ENCODE peak calls at places on chromosome 4, in seven cellular contexts. One of them, this sample, is unnamed.
A peak's percentile ranks its signal among the peaks of the same experiment; 100 is the strongest.

GRCh38 chr4:184959309-184959708 is 59.0 kb upstream of the HELT start:
- DNase-seq in tibial nerve: no peak
- DNase-seq in transverse colon: no peak
- DNase-seq in OCI-LY7: no peak
- DNase-seq in psoas muscle: no peak
- DNase-seq in RWPE2: no peak
- DNase-seq in fibroblast of lung: no peak
- DNase-seq in this sample: no peak

GRCh38 chr4:151561551-151562256 is 152.7 kb downstream of the FHIP1A start:
- DNase-seq in tibial nerve: no peak
- DNase-seq in transverse colon: no peak
- DNase-seq in OCI-LY7: no peak
- DNase-seq in psoas muscle: no peak
- DNase-seq in RWPE2: no peak
- DNase-seq in fibroblast of lung: peak; percentile 11
- DNase-seq in this sample: no peak

GRCh38 chr4:187370918-187371317 is 624.7 kb upstream of the ZFP42 start:
- DNase-seq in tibial nerve: no peak
- DNase-seq in transverse colon: no peak
- DNase-seq in OCI-LY7: no peak
- DNase-seq in psoas muscle: no peak
- DNase-seq in RWPE2: no peak
- DNase-seq in fibroblast of lung: no peak
- DNase-seq in this sample: no peak

GRCh38 chr4:174867893-174868292 is 38.8 kb upstream of the GLRA3 start:
- DNase-seq in tibial nerve: no peak
- DNase-seq in transverse colon: no peak
- DNase-seq in OCI-LY7: no peak
- DNase-seq in psoas muscle: no peak
- DNase-seq in RWPE2: no peak
- DNase-seq in fibroblast of lung: no peak
- DNase-seq in this sample: no peak

GRCh38 chr4:173334891-173335754 is 965 bp upstream of the HMGB2 start:
- DNase-seq in tibial nerve: no peak
- DNase-seq in transverse colon: peak; percentile 75
- DNase-seq in OCI-LY7: peak; percentile 81
- DNase-seq in psoas muscle: peak; percentile 51
- DNase-seq in RWPE2: peak; percentile 78
- DNase-seq in fibroblast of lung: peak; percentile 78
- DNase-seq in this sample: peak; percentile 89

GRCh38 chr4:40940317-40940720 is 190.6 kb downstream of the NSUN7 start:
- DNase-seq in tibial nerve: peak; percentile 78
- DNase-seq in transverse colon: peak; percentile 9
- DNase-seq in OCI-LY7: no peak
- DNase-seq in psoas muscle: peak; percentile 61
- DNase-seq in RWPE2: no peak
- DNase-seq in fibroblast of lung: peak; percentile 72
- DNase-seq in this sample: no peak

GRCh38 chr4:102008711-102009110 is 218.2 kb downstream of the BANK1 start:
- DNase-seq in tibial nerve: no peak
- DNase-seq in transverse colon: no peak
- DNase-seq in OCI-LY7: no peak
- DNase-seq in psoas muscle: no peak
- DNase-seq in RWPE2: no peak
- DNase-seq in fibroblast of lung: peak; percentile 58
- DNase-seq in this sample: no peak

GRCh38 chr4:186881521-186882220 is 158.0 kb upstream of the FAT1 start:
- DNase-seq in tibial nerve: no peak
- DNase-seq in transverse colon: no peak
- DNase-seq in OCI-LY7: no peak
- DNase-seq in psoas muscle: no peak
- DNase-seq in RWPE2: no peak
- DNase-seq in fibroblast of lung: peak; percentile 40
- DNase-seq in this sample: no peak

GRCh38 chr4:143393195-143393594 is 56.5 kb downstream of the GAB1 start:
- DNase-seq in tibial nerve: no peak
- DNase-seq in transverse colon: no peak
- DNase-seq in OCI-LY7: no peak
- DNase-seq in psoas muscle: no peak
- DNase-seq in RWPE2: no peak
- DNase-seq in fibroblast of lung: no peak
- DNase-seq in this sample: no peak

GRCh38 chr4:185697488-185697887 is 114.5 kb downstream of the SORBS2 start:
- DNase-seq in tibial nerve: no peak
- DNase-seq in transverse colon: no peak
- DNase-seq in OCI-LY7: no peak
- DNase-seq in psoas muscle: no peak
- DNase-seq in RWPE2: no peak
- DNase-seq in fibroblast of lung: no peak
- DNase-seq in this sample: no peak

GRCh38 chr4:167282171-167282864 is 48.0 kb upstream of the SPOCK3 start:
- DNase-seq in tibial nerve: no peak
- DNase-seq in transverse colon: no peak
- DNase-seq in OCI-LY7: no peak
- DNase-seq in psoas muscle: no peak
- DNase-seq in RWPE2: no peak
- DNase-seq in fibroblast of lung: no peak
- DNase-seq in this sample: no peak

GRCh38 chr4:17726911-17727310 is 54.5 kb downstream of the FAM184B start:
- DNase-seq in tibial nerve: no peak
- DNase-seq in transverse colon: no peak
- DNase-seq in OCI-LY7: no peak
- DNase-seq in psoas muscle: no peak
- DNase-seq in RWPE2: no peak
- DNase-seq in fibroblast of lung: no peak
- DNase-seq in this sample: no peak

GRCh38 chr4:143085644-143086043 is 99.1 kb upstream of the USP38 start:
- DNase-seq in tibial nerve: no peak
- DNase-seq in transverse colon: no peak
- DNase-seq in OCI-LY7: no peak
- DNase-seq in psoas muscle: no peak
- DNase-seq in RWPE2: no peak
- DNase-seq in fibroblast of lung: no peak
- DNase-seq in this sample: no peak

GRCh38 chr4:48379587-48380140 is 38.3 kb downstream of the SLAIN2 start:
- DNase-seq in tibial nerve: no peak
- DNase-seq in transverse colon: no peak
- DNase-seq in OCI-LY7: no peak
- DNase-seq in psoas muscle: no peak
- DNase-seq in RWPE2: no peak
- DNase-seq in fibroblast of lung: peak; percentile 14
- DNase-seq in this sample: no peak

GRCh38 chr4:137274404-137274803 is 257.9 kb downstream of the PCDH18 start:
- DNase-seq in tibial nerve: no peak
- DNase-seq in transverse colon: no peak
- DNase-seq in OCI-LY7: no peak
- DNase-seq in psoas muscle: no peak
- DNase-seq in RWPE2: no peak
- DNase-seq in fibroblast of lung: no peak
- DNase-seq in this sample: no peak

GRCh38 chr4:71553605-71554004 is 214.8 kb downstream of the SLC4A4 start:
- DNase-seq in tibial nerve: no peak
- DNase-seq in transverse colon: no peak
- DNase-seq in OCI-LY7: peak; percentile 8
- DNase-seq in psoas muscle: no peak
- DNase-seq in RWPE2: no peak
- DNase-seq in fibroblast of lung: peak; percentile 68
- DNase-seq in this sample: no peak

GRCh38 chr4:87077834-87078585 is 142.4 kb downstream of the KLHL8 start:
- DNase-seq in tibial nerve: no peak
- DNase-seq in transverse colon: no peak
- DNase-seq in OCI-LY7: no peak
- DNase-seq in psoas muscle: no peak
- DNase-seq in RWPE2: no peak
- DNase-seq in fibroblast of lung: no peak
- DNase-seq in this sample: no peak

GRCh38 chr4:120731561-120731960 is 191.0 kb downstream of the PRDM5 start:
- DNase-seq in tibial nerve: no peak
- DNase-seq in transverse colon: no peak
- DNase-seq in OCI-LY7: no peak
- DNase-seq in psoas muscle: no peak
- DNase-seq in RWPE2: no peak
- DNase-seq in fibroblast of lung: no peak
- DNase-seq in this sample: no peak

GRCh38 chr4:5893013-5893580 is at the start of gene CRMP1:
- DNase-seq in tibial nerve: no peak
- DNase-seq in transverse colon: no peak
- DNase-seq in OCI-LY7: no peak
- DNase-seq in psoas muscle: no peak
- DNase-seq in RWPE2: no peak
- DNase-seq in fibroblast of lung: no peak
- DNase-seq in this sample: no peak

GRCh38 chr4:112857461-112857860 is 192.0 kb upstream of the ANK2 start:
- DNase-seq in tibial nerve: no peak
- DNase-seq in transverse colon: no peak
- DNase-seq in OCI-LY7: no peak
- DNase-seq in psoas muscle: no peak
- DNase-seq in RWPE2: no peak
- DNase-seq in fibroblast of lung: peak; percentile 76
- DNase-seq in this sample: peak; percentile 43

DNA sequence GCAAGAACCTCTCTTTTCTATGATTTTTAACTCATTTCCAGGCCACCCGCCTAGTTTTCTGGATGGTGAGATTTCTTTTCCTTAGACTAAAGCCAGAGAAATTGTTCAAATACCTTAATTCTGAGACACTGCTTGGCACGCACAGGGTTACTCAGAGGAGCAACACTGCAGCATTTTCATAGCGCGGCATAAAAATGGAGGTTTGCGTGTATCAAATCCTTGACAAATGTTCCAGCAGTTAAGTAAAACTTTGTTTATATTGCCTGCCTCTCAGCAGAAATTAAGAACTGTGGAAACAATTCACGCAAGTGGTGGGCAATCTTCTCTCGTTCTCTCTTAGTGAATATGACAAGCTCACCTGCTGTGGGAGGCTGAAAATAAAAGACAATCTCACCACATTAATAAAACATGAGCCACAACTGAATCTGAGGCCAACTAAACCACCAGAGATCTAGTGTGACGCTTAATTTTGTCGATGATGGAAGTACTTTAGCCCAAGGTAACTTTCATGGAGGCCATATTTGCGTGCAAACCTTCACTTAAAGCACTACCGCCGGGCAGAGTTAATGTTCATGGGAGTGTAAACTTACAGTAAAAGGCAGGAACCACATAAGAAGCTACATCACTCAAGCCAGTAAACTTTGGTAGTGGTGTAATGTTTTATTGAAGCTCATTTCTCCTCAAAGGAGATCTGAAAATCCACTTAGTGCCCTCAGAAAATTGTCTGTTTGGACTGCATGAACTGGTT is 894.8 kb upstream of the EPHA5 start:
- DNase-seq in tibial nerve: no peak
- DNase-seq in transverse colon: no peak
- DNase-seq in OCI-LY7: no peak
- DNase-seq in psoas muscle: no peak
- DNase-seq in RWPE2: no peak
- DNase-seq in fibroblast of lung: peak; percentile 67
- DNase-seq in this sample: peak; percentile 81
- H3K4me3 ChIP-seq in tibial nerve: no peak overlapping the region
- H3K4me3 ChIP-seq in transverse colon: no peak overlapping the region
- H3K4me3 ChIP-seq in OCI-LY7: no peak overlapping the region
- H3K4me3 ChIP-seq in psoas muscle: no peak overlapping the region
- H3K4me3 ChIP-seq in RWPE2: no peak overlapping the region
- H3K4me3 ChIP-seq in fibroblast of lung: no peak overlapping the region
- H3K4me3 ChIP-seq in this sample: no peak overlapping the region

GRCh38 chr4:181702864-181703263 is 540.3 kb upstream of the TENM3 start:
- DNase-seq in tibial nerve: no peak
- DNase-seq in transverse colon: no peak
- DNase-seq in OCI-LY7: no peak
- DNase-seq in psoas muscle: no peak
- DNase-seq in RWPE2: no peak
- DNase-seq in fibroblast of lung: no peak
- DNase-seq in this sample: no peak
- H3K36me3 ChIP-seq in tibial nerve: no peaks in the 10 kb centered on the region
- H3K36me3 ChIP-seq in transverse colon: no peaks in the 10 kb centered on the region
- H3K36me3 ChIP-seq in OCI-LY7: no peaks in the 10 kb centered on the region
- H3K36me3 ChIP-seq in psoas muscle: no peaks in the 10 kb centered on the region
- H3K36me3 ChIP-seq in RWPE2: no peaks in the 10 kb centered on the region
- H3K36me3 ChIP-seq in fibroblast of lung: no peaks in the 10 kb centered on the region
- H3K36me3 ChIP-seq in this sample: no peaks in the 10 kb centered on the region

GRCh38 chr4:146638801-146639351 is at the start of gene POU4F2:
- DNase-seq in tibial nerve: no peak
- DNase-seq in transverse colon: no peak
- DNase-seq in OCI-LY7: no peak
- DNase-seq in psoas muscle: no peak
- DNase-seq in RWPE2: no peak
- DNase-seq in fibroblast of lung: no peak
- DNase-seq in this sample: peak; percentile 30
- H3K4me3 ChIP-seq in tibial nerve: no peak within 1 kb of the TSS
- H3K4me3 ChIP-seq in transverse colon: no peak within 1 kb of the TSS
- H3K4me3 ChIP-seq in OCI-LY7: no peak within 1 kb of the TSS
- H3K4me3 ChIP-seq in psoas muscle: peak within 1 kb of the TSS; percentile 50
- H3K4me3 ChIP-seq in RWPE2: no peak within 1 kb of the TSS
- H3K4me3 ChIP-seq in fibroblast of lung: no peak within 1 kb of the TSS
- H3K4me3 ChIP-seq in this sample: no peak within 1 kb of the TSS

GRCh38 chr4:168998596-168998995 is 11.5 kb downstream of the CBR4 start:
- DNase-seq in tibial nerve: no peak
- DNase-seq in transverse colon: no peak
- DNase-seq in OCI-LY7: no peak
- DNase-seq in psoas muscle: no peak
- DNase-seq in RWPE2: no peak
- DNase-seq in fibroblast of lung: no peak
- DNase-seq in this sample: no peak
- H3K36me3 ChIP-seq in tibial nerve: no peaks in the 10 kb centered on the region
- H3K36me3 ChIP-seq in transverse colon: no peaks in the 10 kb centered on the region
- H3K36me3 ChIP-seq in OCI-LY7: peaks cover 84% of the 10 kb centered on the region
- H3K36me3 ChIP-seq in psoas muscle: no peaks in the 10 kb centered on the region
- H3K36me3 ChIP-seq in RWPE2: peaks cover 81% of the 10 kb centered on the region
- H3K36me3 ChIP-seq in fibroblast of lung: peaks cover 6% of the 10 kb centered on the region
- H3K36me3 ChIP-seq in this sample: peaks cover 31% of the 10 kb centered on the region

GRCh38 chr4:14607001-14607400 is 395.3 kb upstream of the CPEB2 start:
- DNase-seq in tibial nerve: no peak
- DNase-seq in transverse colon: no peak
- DNase-seq in OCI-LY7: no peak
- DNase-seq in psoas muscle: no peak
- DNase-seq in RWPE2: no peak
- DNase-seq in fibroblast of lung: no peak
- DNase-seq in this sample: no peak
- H3K4me3 ChIP-seq in tibial nerve: no peak overlapping the region
- H3K4me3 ChIP-seq in transverse colon: no peak overlapping the region
- H3K4me3 ChIP-seq in OCI-LY7: no peak overlapping the region
- H3K4me3 ChIP-seq in psoas muscle: no peak overlapping the region
- H3K4me3 ChIP-seq in RWPE2: no peak overlapping the region
- H3K4me3 ChIP-seq in fibroblast of lung: no peak overlapping the region
- H3K4me3 ChIP-seq in this sample: no peak overlapping the region

This sample was measured in MG63.